ENCODE peak calls at places on chromosomes 7 and 10, in five cellular contexts. F, J, S, R and M are unnamed samples.

GRCh38 chr10:6279540-6280267 is 77.0 kb downstream of the PFKFB3 start:
- DNase-seq in F (no peak), J (no peak), S (no peak), R (no peak), M (no peak)

GRCh38 chr7:117297606-117298005 is 25.3 kb downstream of the WNT2 start:
- DNase-seq in F (no peak), J (no peak), S (no peak), R (no peak), M (no peak)

GRCh38 chr10:71257292-71257997 is 45.1 kb downstream of the UNC5B start:
- DNase-seq in F (no peak), J (no peak), S (no peak), R (no peak), M (no peak)

GRCh38 chr7:138543739-138544138 is 83.7 kb downstream of the TRIM24 start:
- DNase-seq in F (no peak), J (no peak), S (no peak), R (no peak), M (no peak)

GRCh38 chr10:125441151-125441550 is 241.8 kb downstream of the TEX36 start:
- DNase-seq in F (no peak), J (no peak), S (no peak), R (no peak), M (no peak)

GRCh38 chr10:33460461-33461294 is 126.2 kb upstream of the NRP1 start:
- DNase-seq in F (no peak), J (no peak), S (no peak), R (no peak), M (no peak)

GRCh38 chr10:9853405-9854010 is 1164.2 kb upstream of the CELF2 start:
- DNase-seq in F (no peak), J (no peak), S (no peak), R (no peak), M (no peak)

GRCh38 chr10:84213076-84213475 is 12.3 kb downstream of the LRIT2 start:
- DNase-seq in F (no peak), J (no peak), S (no peak), R (no peak), M (no peak)

GRCh38 chr10:34171957-34172527 is 643.1 kb downstream of the PARD3 start:
- DNase-seq in F (no peak), J (no peak), S (no peak), R (no peak), M (peak; percentile 32)

GRCh38 chr10:120505866-120506265 is 48.8 kb downstream of the PLPP4 start:
- DNase-seq in F (no peak), J (no peak), S (no peak), R (no peak), M (no peak)

GRCh38 chr7:95045236-95045923 is 138.0 kb downstream of the PPP1R9A start:
- DNase-seq in F (no peak), J (no peak), S (no peak), R (no peak), M (no peak)

GRCh38 chr10:26799342-26799741 is 61.4 kb downstream of the ABI1 start:
- DNase-seq in F (no peak), J (no peak), S (no peak), R (no peak), M (no peak)

GRCh38 chr10:29712108-29712507 is 77.3 kb upstream of the SVIL start:
- DNase-seq in F (no peak), J (no peak), S (no peak), R (no peak), M (no peak)

GRCh38 chr10:983401-983800 is 4.8 kb upstream of the GTPBP4 start:
- DNase-seq in F (no peak), J (no peak), S (no peak), R (no peak), M (no peak)

GRCh38 chr7:42174391-42174848 is 62.6 kb downstream of the GLI3 start:
- DNase-seq in F (no peak), J (no peak), S (no peak), R (no peak), M (no peak)

GRCh38 chr10:43862756-43863155 is 214.1 kb upstream of the ZNF32 start:
- DNase-seq in F (no peak), J (no peak), S (no peak), R (no peak), M (no peak)

GRCh38 chr7:150938566-150938965 is 39.6 kb downstream of the KCNH2 start:
- DNase-seq in F (no peak), J (no peak), S (no peak), R (no peak), M (no peak)

GRCh38 chr10:45008524-45009161 is 7.9 kb downstream of the ZNF22 start:
- DNase-seq in F (peak; percentile 82), J (no peak), S (no peak), R (no peak), M (peak; percentile 34)

GRCh38 chr7:27678617-27679260 is 16.1 kb upstream of the HIBADH start:
- DNase-seq in F (no peak), J (no peak), S (no peak), R (no peak), M (no peak)

GRCh38 chr10:132886211-132887099 is 55.9 kb downstream of the CFAP46 start:
- DNase-seq in F (no peak), J (no peak), S (no peak), R (no peak), M (no peak)

GRCh38 chr7:74023786-74024185 is 4.2 kb upstream of the ELN start:
- DNase-seq in F (no peak), J (no peak), S (no peak), R (no peak), M (no peak)

GRCh38 chr10:101136007-101136707 is 5.1 kb downstream of the TLX1 start:
- DNase-seq in F (no peak), J (no peak), S (no peak), R (no peak), M (no peak)

GRCh38 chr10:130012129-130012528 is 48.1 kb upstream of the EBF3 start:
- DNase-seq in F (no peak), J (no peak), S (no peak), R (no peak), M (no peak)

GRCh38 chr7:38318803-38319416 is 45.5 kb upstream of the TARP start:
- DNase-seq in F (peak; percentile 70), J (no peak), S (no peak), R (no peak), M (peak; percentile 10)

GRCh38 chr7:116162992-116163391 is 47.3 kb upstream of the TES start:
- DNase-seq in F (no peak), J (no peak), S (no peak), R (no peak), M (no peak)

GRCh38 chr10:81270051-81270450 is 604.9 kb upstream of the NRG3 start:
- DNase-seq in F (no peak), J (no peak), S (no peak), R (no peak), M (no peak)

GRCh38 chr10:129505500-129506075 is 38.5 kb downstream of the MGMT start:
- DNase-seq in F (no peak), J (no peak), S (no peak), R (no peak), M (no peak)

GRCh38 chr7:24115661-24116060 is 168.3 kb upstream of the NPY start:
- DNase-seq in F (no peak), J (no peak), S (no peak), R (no peak), M (no peak)

GRCh38 chr7:73341877-73342276 is 13.9 kb downstream of the FKBP6 start:
- DNase-seq in F (no peak), J (no peak), S (no peak), R (no peak), M (no peak)